ENCODE peak calls at places on chromosomes 4 and X, in five cellular contexts. One of them, this sample, is unnamed.

GRCh38 chr4:55947254-55947882 is 1.4 kb upstream of the CEP135 start:
- DNase-seq in HFF-Myc: no peak
- DNase-seq in GM03348: no peak
- DNase-seq in NCI-H748 treated with DMSO at 0.1 percent for 48 hours: no peak
- DNase-seq in IMR-90: peak
- DNase-seq in this sample: no peak

GRCh38 chrX:109448539-109448938 is 33.3 kb downstream of the GUCY2F start:
- DNase-seq in HFF-Myc: no peak
- DNase-seq in GM03348: no peak
- DNase-seq in NCI-H748 treated with DMSO at 0.1 percent for 48 hours: no peak
- DNase-seq in IMR-90: no peak
- DNase-seq in this sample: no peak

GRCh38 chr4:10283761-10284160 is 167.2 kb upstream of the WDR1 start:
- DNase-seq in HFF-Myc: no peak
- DNase-seq in GM03348: no peak
- DNase-seq in NCI-H748 treated with DMSO at 0.1 percent for 48 hours: no peak
- DNase-seq in IMR-90: no peak
- DNase-seq in this sample: no peak

GRCh38 chr4:32032136-32032672 is 1312.0 kb downstream of the PCDH7 start:
- DNase-seq in HFF-Myc: no peak
- DNase-seq in GM03348: no peak
- DNase-seq in NCI-H748 treated with DMSO at 0.1 percent for 48 hours: no peak
- DNase-seq in IMR-90: no peak
- DNase-seq in this sample: no peak

GRCh38 chr4:164056426-164057142 is 562.1 kb downstream of the TMA16 start:
- DNase-seq in HFF-Myc: no peak
- DNase-seq in GM03348: no peak
- DNase-seq in NCI-H748 treated with DMSO at 0.1 percent for 48 hours: no peak
- DNase-seq in IMR-90: no peak
- DNase-seq in this sample: no peak

GRCh38 chr4:24413311-24413784 is 171.0 kb downstream of the DHX15 start:
- DNase-seq in HFF-Myc: no peak
- DNase-seq in GM03348: no peak
- DNase-seq in NCI-H748 treated with DMSO at 0.1 percent for 48 hours: no peak
- DNase-seq in IMR-90: no peak
- DNase-seq in this sample: no peak

GRCh38 chrX:905828-906566 is 275.4 kb downstream of the SHOX start:
- DNase-seq in HFF-Myc: no peak
- DNase-seq in GM03348: no peak
- DNase-seq in NCI-H748 treated with DMSO at 0.1 percent for 48 hours: no peak
- DNase-seq in IMR-90: no peak
- DNase-seq in this sample: no peak

GRCh38 chrX:10922158-10922557 is 189.0 kb upstream of the HCCS start:
- DNase-seq in HFF-Myc: peak
- DNase-seq in GM03348: peak
- DNase-seq in NCI-H748 treated with DMSO at 0.1 percent for 48 hours: no peak
- DNase-seq in IMR-90: peak
- DNase-seq in this sample: no peak

GRCh38 chr4:59966758-59967157 is 1233.4 kb upstream of the ADGRL3 start:
- DNase-seq in HFF-Myc: no peak
- DNase-seq in GM03348: no peak
- DNase-seq in NCI-H748 treated with DMSO at 0.1 percent for 48 hours: no peak
- DNase-seq in IMR-90: no peak
- DNase-seq in this sample: no peak

GRCh38 chrX:65874110-65874509 is 165.8 kb downstream of the VSIG4 start:
- DNase-seq in HFF-Myc: no peak
- DNase-seq in GM03348: no peak
- DNase-seq in NCI-H748 treated with DMSO at 0.1 percent for 48 hours: no peak
- DNase-seq in IMR-90: no peak
- DNase-seq in this sample: no peak

GRCh38 chr4:100588076-100588475 is 70.3 kb upstream of the EMCN start:
- DNase-seq in HFF-Myc: no peak
- DNase-seq in GM03348: no peak
- DNase-seq in NCI-H748 treated with DMSO at 0.1 percent for 48 hours: no peak
- DNase-seq in IMR-90: no peak
- DNase-seq in this sample: no peak

GRCh38 chrX:1052021-1052420 is 160.4 kb downstream of the CRLF2 start:
- DNase-seq in HFF-Myc: no peak
- DNase-seq in GM03348: no peak
- DNase-seq in NCI-H748 treated with DMSO at 0.1 percent for 48 hours: no peak
- DNase-seq in IMR-90: no peak
- DNase-seq in this sample: no peak

GRCh38 chr4:162234595-162234994 is 70.8 kb upstream of the FSTL5 start:
- DNase-seq in HFF-Myc: no peak
- DNase-seq in GM03348: no peak
- DNase-seq in NCI-H748 treated with DMSO at 0.1 percent for 48 hours: no peak
- DNase-seq in IMR-90: no peak
- DNase-seq in this sample: no peak

GRCh38 chr4:53456178-53456577 is 78.7 kb downstream of the FIP1L1 start:
- DNase-seq in HFF-Myc: no peak
- DNase-seq in GM03348: no peak
- DNase-seq in NCI-H748 treated with DMSO at 0.1 percent for 48 hours: no peak
- DNase-seq in IMR-90: no peak
- DNase-seq in this sample: no peak

GRCh38 chr4:31662951-31663350 is 942.8 kb downstream of the PCDH7 start:
- DNase-seq in HFF-Myc: no peak
- DNase-seq in GM03348: no peak
- DNase-seq in NCI-H748 treated with DMSO at 0.1 percent for 48 hours: no peak
- DNase-seq in IMR-90: no peak
- DNase-seq in this sample: no peak

GRCh38 chr4:38757945-38758344 is 24.8 kb downstream of the TLR10 start:
- DNase-seq in HFF-Myc: no peak
- DNase-seq in GM03348: no peak
- DNase-seq in NCI-H748 treated with DMSO at 0.1 percent for 48 hours: no peak
- DNase-seq in IMR-90: no peak
- DNase-seq in this sample: no peak

GRCh38 chr4:183770900-183771299 is 111.8 kb downstream of the TRAPPC11 start:
- DNase-seq in HFF-Myc: no peak
- DNase-seq in GM03348: no peak
- DNase-seq in NCI-H748 treated with DMSO at 0.1 percent for 48 hours: no peak
- DNase-seq in IMR-90: no peak
- DNase-seq in this sample: no peak

This sample was measured in colonic mucosa.